ENCODE peak calls at places on chromosomes 7 and 10, in seven cellular contexts. Q, D, U, K, N, L and I are unnamed samples.

GRCh38 chr10:121113385-121113696 is 262.2 kb downstream of the WDR11 start:
- DNase-seq in Q (no peak), L (no peak), K (no peak), U (no peak), D (no peak), N (no peak), I (no peak)

GRCh38 chr10:43689618-43689954 is 40.9 kb upstream of the ZNF32 start:
- DNase-seq in D (peak; percentile 61), L (no peak), N (no peak), U (no peak), K (peak; percentile 34), Q (peak; percentile 87), I (no peak)

GRCh38 chr7:149826344-149827088 is 11.7 kb upstream of the ZNF862 start:
- DNase-seq in U (no peak), K (no peak), N (no peak), L (no peak), D (no peak), Q (peak; percentile 55), I (no peak)

GRCh38 chr7:118664498-118664897 is 440.0 kb downstream of the ANKRD7 start:
- DNase-seq in K (no peak), Q (no peak), L (no peak), D (no peak), N (no peak), U (no peak), I (no peak)

GRCh38 chr10:88178758-88179157 is 315.3 kb downstream of the PTEN start:
- DNase-seq in N (no peak), Q (no peak), K (no peak), D (no peak), U (no peak), L (no peak), I (no peak)

GRCh38 chr7:132131196-132131595 is 445.1 kb downstream of the PLXNA4 start:
- DNase-seq in D (no peak), Q (no peak), K (no peak), N (no peak), U (no peak), L (no peak), I (no peak)

GRCh38 chr10:43090188-43090587 is 13.3 kb downstream of the RET start:
- DNase-seq in L (no peak), N (no peak), U (no peak), K (no peak), D (no peak), Q (no peak), I (no peak)

GRCh38 chr10:66353422-66353821 is 572.4 kb upstream of the LRRTM3 start:
- DNase-seq in D (no peak), N (no peak), Q (no peak), L (no peak), U (no peak), K (no peak), I (no peak)

GRCh38 chr7:64992971-64993370 is 2.1 kb upstream of the ZNF117 start:
- DNase-seq in Q (no peak), L (no peak), N (no peak), U (no peak), K (no peak), D (no peak), I (no peak)

GRCh38 chr7:3141326-3141725 is 97.7 kb upstream of the CARD11 start:
- DNase-seq in U (no peak), D (no peak), L (no peak), N (no peak), K (no peak), Q (no peak), I (no peak)

GRCh38 chr10:35636942-35637341 is 5.2 kb downstream of the FZD8 start:
- DNase-seq in K (no peak), Q (no peak), D (no peak), N (no peak), U (no peak), L (no peak), I (no peak)

GRCh38 chr7:93707249-93707648 is 132.7 kb upstream of the CALCR start:
- DNase-seq in Q (no peak), K (no peak), L (no peak), N (no peak), D (no peak), U (no peak), I (no peak)

GRCh38 chr10:92434385-92434784 is 139.5 kb downstream of the IDE start:
- DNase-seq in D (no peak), L (no peak), U (no peak), N (no peak), K (no peak), Q (no peak), I (no peak)

GRCh38 chr7:55066479-55066878 is 47.7 kb downstream of the EGFR start:
- DNase-seq in K (no peak), N (no peak), U (no peak), D (no peak), Q (peak; percentile 37), L (no peak), I (no peak)

GRCh38 chr7:105707967-105708580 is 126.8 kb upstream of the EFCAB10 start:
- DNase-seq in D (no peak), Q (no peak), U (no peak), L (no peak), K (no peak), N (no peak), I (no peak)

GRCh38 chr7:105708681-105709080 is 127.4 kb upstream of the EFCAB10 start:
- DNase-seq in Q (no peak), D (no peak), U (no peak), N (no peak), K (no peak), L (no peak), I (no peak)

GRCh38 chr7:105713488-105714465 is 132.5 kb upstream of the EFCAB10 start:
- DNase-seq in U (no peak), D (no peak), K (no peak), Q (no peak), N (no peak), L (no peak), I (no peak)

GRCh38 chr7:105715528-105715927 is 134.2 kb upstream of the EFCAB10 start:
- DNase-seq in U (no peak), D (no peak), L (no peak), Q (no peak), N (no peak), K (no peak), I (no peak)

DNA sequence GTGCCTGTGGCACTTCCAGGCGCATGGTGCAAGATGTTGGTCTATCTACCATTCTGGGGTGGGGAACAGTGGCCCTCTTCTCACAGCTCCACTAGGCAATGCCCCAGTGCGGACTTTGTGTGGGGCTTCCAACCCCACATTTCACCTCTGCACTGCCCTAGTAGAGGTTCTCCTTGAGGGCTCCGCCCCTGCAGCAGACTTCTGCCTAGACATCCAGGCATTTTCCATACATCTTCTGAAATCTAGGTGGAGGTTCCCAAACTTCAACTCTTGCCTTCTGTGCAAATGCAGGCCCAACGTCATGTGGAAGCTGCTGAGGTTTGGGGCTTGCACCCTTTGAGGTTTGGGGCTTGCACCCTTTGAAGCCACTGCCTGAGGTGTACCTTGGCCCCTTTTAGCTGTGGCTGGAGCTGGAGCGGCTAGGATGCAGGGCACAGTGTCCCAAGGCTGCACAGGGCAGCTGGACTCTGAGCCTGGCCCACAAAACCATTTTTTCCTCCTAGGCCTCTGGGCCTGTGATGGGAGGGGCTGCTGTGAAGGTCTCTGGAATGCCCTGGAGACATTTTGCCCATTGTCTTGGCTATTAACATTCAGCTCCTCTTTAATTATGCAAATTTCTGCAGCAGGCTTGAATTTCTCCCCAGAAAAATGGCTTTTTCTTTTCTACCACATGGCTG is 130.6 kb upstream of the EFCAB10 start:
- DNase-seq in Q (no peak), U (no peak), L (no peak), N (no peak), D (no peak), K (no peak), I (no peak)
- H3K4me3 ChIP-seq in Q (no peak overlapping the region), U (no peak overlapping the region), L (no peak overlapping the region), N (no peak overlapping the region), D (no peak overlapping the region), K (no peak overlapping the region), I (no peak overlapping the region)

DNA sequence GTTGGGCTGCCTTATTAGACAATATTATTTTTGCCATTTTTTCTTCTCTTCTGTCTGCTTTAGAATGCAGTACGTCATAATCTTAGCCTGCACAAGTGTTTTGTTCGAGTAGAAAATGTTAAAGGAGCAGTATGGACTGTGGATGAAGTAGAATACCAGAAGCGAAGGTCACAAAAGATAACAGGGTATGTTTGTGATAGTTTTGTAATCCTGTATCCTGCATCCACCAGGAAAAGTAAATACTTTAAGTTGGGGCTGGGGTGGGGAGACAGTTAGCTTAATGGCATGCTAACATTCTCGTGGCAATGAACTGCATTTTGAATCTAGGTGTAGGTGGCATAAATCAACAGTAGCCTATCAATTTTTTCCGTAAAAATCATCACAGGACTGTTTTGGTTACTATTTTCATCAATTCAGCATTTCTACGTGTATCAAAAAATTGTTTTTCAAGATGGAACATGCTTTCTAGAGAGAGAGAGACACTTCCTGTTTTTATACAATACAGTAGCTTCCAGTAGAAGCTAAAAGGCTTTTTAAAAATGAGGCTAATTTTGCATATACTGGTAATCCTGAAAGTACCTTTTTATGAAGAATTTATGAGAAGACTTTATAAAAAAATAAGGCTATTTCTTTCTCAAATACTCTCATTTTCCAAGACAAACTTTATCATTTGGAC is 247.5 kb downstream of the FOXP2 start:
- DNase-seq in K (no peak), N (no peak), Q (no peak), L (no peak), U (no peak), D (no peak), I (no peak)
- H3K4me3 ChIP-seq in K (no peak overlapping the region), N (no peak overlapping the region), Q (no peak overlapping the region), L (no peak overlapping the region), U (no peak overlapping the region), D (no peak overlapping the region), I (no peak overlapping the region)

GRCh38 chr7:36391436-36392198 is 2.0 kb downstream of the ANLN start:
- DNase-seq in L (no peak), N (no peak), Q (no peak), D (no peak), K (no peak), U (no peak), I (no peak)
- H3K4me3 ChIP-seq in L (no peak overlapping the region), N (peak overlapping the region; percentile 86), Q (no peak overlapping the region), D (no peak overlapping the region), K (no peak overlapping the region), U (peak overlapping the region; percentile 96), I (peak overlapping the region; percentile 98)

DNA sequence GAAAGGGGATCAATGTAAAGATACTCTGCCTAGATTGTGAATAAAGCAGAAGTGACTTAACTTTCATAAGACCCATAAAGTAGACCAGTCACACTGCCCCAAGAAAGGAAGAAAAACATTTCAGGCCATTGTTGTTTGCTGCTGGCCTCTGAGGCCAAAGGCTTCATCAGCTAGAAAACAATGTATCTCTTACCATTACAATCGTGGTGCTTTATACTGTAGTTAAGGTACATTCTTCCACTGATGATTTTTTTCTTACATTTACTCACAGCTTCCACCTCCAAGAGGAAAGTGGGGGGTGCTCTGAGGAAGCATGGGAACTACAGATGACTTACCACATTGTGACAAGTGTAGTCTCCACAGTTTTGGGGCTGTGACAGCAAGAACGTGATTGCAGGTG is 68.6 kb downstream of the NRG3 start:
- DNase-seq in U (no peak), K (no peak), D (no peak), L (no peak), Q (no peak), N (no peak), I (peak; percentile 22)
- H3K4me3 ChIP-seq in U (no peak overlapping the region), K (no peak overlapping the region), D (no peak overlapping the region), L (no peak overlapping the region), Q (no peak overlapping the region), N (no peak overlapping the region), I (no peak overlapping the region)